ENCODE peak calls at places on chromosome 2, in ten cellular contexts. X is NCI-H1694, U is activated T-cell treated with anti-CD3 and anti-CD28 coated beads for 1 hour, W is NCI-H748 treated with DMSO at 0.1 percent for 48 hours, P is ELR, V is M059J, M is fibroblast of mammary gland, G is T47D, O is NCI-H345, E is DMS153. Q is an unnamed sample.

GRCh38 chr2:219384083-219384713 is 3.5 kb downstream of the DNPEP start:
- DNase-seq in O (no peak), G (no peak), V (no peak), X (no peak), E (no peak), P (no peak), U (no peak), M (no peak), W (no peak), Q (no peak)

GRCh38 chr2:105432749-105433148 is 33.9 kb upstream of the FHL2 start:
- DNase-seq in X (no peak), U (no peak), W (no peak), O (no peak), E (peak; percentile 15), P (no peak), V (no peak), M (peak; percentile 36), G (no peak), Q (no peak)

GRCh38 chr2:233056961-233057605 is 3.1 kb upstream of the INPP5D start:
- DNase-seq in W (no peak), E (no peak), P (no peak), O (no peak), U (no peak), X (no peak), G (no peak), M (no peak), V (no peak), Q (no peak)

GRCh38 chr2:178484245-178485041 is 4.2 kb downstream of the PLEKHA3 start:
- DNase-seq in G (no peak), E (peak; percentile 64), M (peak; percentile 74), U (no peak), X (peak; percentile 28), V (peak; percentile 39), P (peak; percentile 21), O (peak; percentile 92), W (peak; percentile 48), Q (no peak)

GRCh38 chr2:70932631-70933230 is 3.0 kb upstream of the ATP6V1B1 start:
- DNase-seq in G (no peak), O (no peak), M (no peak), E (no peak), X (no peak), U (no peak), V (no peak), P (no peak), W (no peak), Q (no peak)

GRCh38 chr2:133193544-133193943 is 374.7 kb downstream of the NCKAP5 start:
- DNase-seq in P (no peak), W (no peak), V (no peak), O (no peak), G (no peak), E (no peak), X (no peak), U (no peak), M (no peak), Q (no peak)

GRCh38 chr2:236799391-236800048 is 229.9 kb downstream of the ACKR3 start:
- DNase-seq in M (no peak), U (no peak), W (no peak), V (no peak), G (no peak), X (no peak), E (no peak), O (no peak), P (no peak), Q (no peak)

GRCh38 chr2:166081852-166082251 is 46.0 kb downstream of the SCN1A start:
- DNase-seq in W (no peak), M (no peak), G (no peak), U (no peak), V (no peak), X (no peak), O (no peak), E (no peak), P (no peak), Q (no peak)

GRCh38 chr2:21043744-21044532 is at the start of gene APOB:
- DNase-seq in E (no peak), O (no peak), V (no peak), W (no peak), X (no peak), P (no peak), G (no peak), M (no peak), U (no peak), Q (peak; percentile 73)

GRCh38 chr2:204274487-204274886 is 270.8 kb upstream of the PARD3B start:
- DNase-seq in M (no peak), E (no peak), P (no peak), O (no peak), X (no peak), G (no peak), W (no peak), U (no peak), V (no peak), Q (no peak)

GRCh38 chr2:134668821-134669220 is 50.0 kb downstream of the TMEM163 start:
- DNase-seq in U (peak; percentile 54), M (no peak), O (no peak), V (peak; percentile 78), E (no peak), X (no peak), W (no peak), G (no peak), P (peak; percentile 49), Q (no peak)

GRCh38 chr2:54331095-54331835 is 75.2 kb upstream of the TSPYL6 start:
- DNase-seq in P (peak; percentile 1), U (no peak), X (no peak), M (no peak), E (no peak), G (no peak), W (no peak), O (peak; percentile 5), V (no peak), Q (no peak)

GRCh38 chr2:44362207-44363015 is 664 bp downstream of the CAMKMT start:
- DNase-seq in U (peak; percentile 24), W (peak; percentile 31), E (no peak), O (peak; percentile 31), V (peak; percentile 58), M (peak; percentile 52), G (peak; percentile 1), P (peak; percentile 67), X (no peak), Q (peak; percentile 50)

GRCh38 chr2:3913252-3913651 is 209.9 kb downstream of the DCDC2C start:
- DNase-seq in W (no peak), U (no peak), X (no peak), V (no peak), M (no peak), P (no peak), E (no peak), O (no peak), G (no peak), Q (no peak)

GRCh38 chr2:136154384-136154783 is 36.4 kb upstream of the CXCR4 start:
- DNase-seq in X (no peak), O (no peak), E (no peak), W (no peak), P (no peak), G (no peak), V (no peak), M (no peak), U (no peak), Q (no peak)

GRCh38 chr2:196515608-196516007 is 123.9 kb upstream of the CCDC150 start:
- DNase-seq in X (no peak), W (no peak), U (no peak), E (no peak), P (no peak), O (no peak), V (no peak), G (no peak), M (no peak), Q (no peak)

GRCh38 chr2:108377815-108378630 is at the start of gene SULT1C4:
- DNase-seq in O (no peak), X (no peak), V (no peak), U (no peak), P (no peak), E (no peak), M (no peak), G (no peak), W (peak; percentile 13), Q (peak; percentile 61)

GRCh38 chr2:8639122-8639635 is 42.7 kb upstream of the ID2 start:
- DNase-seq in P (no peak), W (no peak), E (no peak), X (no peak), M (no peak), U (no peak), V (no peak), G (no peak), O (no peak), Q (no peak)

GRCh38 chr2:217856871-217857270 is 145.9 kb downstream of the TNS1 start:
- DNase-seq in X (no peak), E (no peak), V (no peak), U (no peak), O (no peak), W (no peak), P (no peak), G (no peak), M (no peak), Q (no peak)

GRCh38 chr2:130338793-130339345 is 3.8 kb upstream of the IMP4 start:
- DNase-seq in X (no peak), P (no peak), V (no peak), O (no peak), E (no peak), U (no peak), W (no peak), G (no peak), M (no peak), Q (no peak)

GRCh38 chr2:27003857-27004256 is 28.9 kb upstream of the TMEM214 start:
- DNase-seq in V (peak; percentile 61), X (no peak), G (no peak), W (no peak), O (no peak), M (peak; percentile 59), P (peak; percentile 68), U (no peak), E (no peak), Q (no peak)

GRCh38 chr2:232526296-232527055 is 516 bp downstream of the CHRND start:
- DNase-seq in U (no peak), V (no peak), E (no peak), W (no peak), X (no peak), O (no peak), P (no peak), G (no peak), M (no peak), Q (peak; percentile 13)

Q was measured in glutamatergic neuron.